ENCODE peak calls at places on chromosomes 5 and 9, in seven cellular contexts. One of them, this sample, is unnamed.

GRCh38 chr9:119902611-119903010 is 533.4 kb upstream of the BRINP1 start:
- DNase-seq in colonic mucosa: no peak
- DNase-seq in progenitor cell of endocrine pancreas: no peak
- DNase-seq in fibroblast of lung: no peak
- DNase-seq in brain microvascular endothelial cell: no peak
- DNase-seq in fibroblast of mammary gland: no peak
- DNase-seq in psoas muscle: no peak
- DNase-seq in this sample: no peak

GRCh38 chr9:134177624-134178393 is 13.4 kb upstream of the RNU6ATAC start:
- DNase-seq in brain microvascular endothelial cell: no peak
- DNase-seq in psoas muscle: peak
- DNase-seq in fibroblast of lung: no peak
- DNase-seq in progenitor cell of endocrine pancreas: no peak
- DNase-seq in fibroblast of mammary gland: no peak
- DNase-seq in colonic mucosa: no peak
- DNase-seq in this sample: no peak

GRCh38 chr5:157259699-157260098 is 6.2 kb upstream of the CYFIP2 start:
- DNase-seq in psoas muscle: no peak
- DNase-seq in colonic mucosa: no peak
- DNase-seq in fibroblast of mammary gland: no peak
- DNase-seq in fibroblast of lung: no peak
- DNase-seq in progenitor cell of endocrine pancreas: no peak
- DNase-seq in brain microvascular endothelial cell: no peak
- DNase-seq in this sample: no peak

GRCh38 chr9:135478858-135479468 is 619 bp upstream of the PPP1R26 start:
- DNase-seq in progenitor cell of endocrine pancreas: peak
- DNase-seq in psoas muscle: no peak
- DNase-seq in fibroblast of lung: no peak
- DNase-seq in fibroblast of mammary gland: peak
- DNase-seq in colonic mucosa: peak
- DNase-seq in brain microvascular endothelial cell: no peak
- DNase-seq in this sample: no peak

GRCh38 chr9:96852676-96853075 is 1.6 kb downstream of the ZNF782 start:
- DNase-seq in psoas muscle: no peak
- DNase-seq in fibroblast of mammary gland: no peak
- DNase-seq in fibroblast of lung: peak
- DNase-seq in colonic mucosa: no peak
- DNase-seq in progenitor cell of endocrine pancreas: no peak
- DNase-seq in brain microvascular endothelial cell: no peak
- DNase-seq in this sample: no peak

GRCh38 chr5:102048940-102049339 is 247.1 kb downstream of the SLCO4C1 start:
- DNase-seq in psoas muscle: no peak
- DNase-seq in fibroblast of mammary gland: no peak
- DNase-seq in brain microvascular endothelial cell: no peak
- DNase-seq in colonic mucosa: no peak
- DNase-seq in progenitor cell of endocrine pancreas: no peak
- DNase-seq in fibroblast of lung: no peak
- DNase-seq in this sample: no peak

GRCh38 chr5:75260708-75261107 is 24.0 kb upstream of the ANKRD31 start:
- DNase-seq in colonic mucosa: peak
- DNase-seq in fibroblast of mammary gland: no peak
- DNase-seq in psoas muscle: no peak
- DNase-seq in progenitor cell of endocrine pancreas: no peak
- DNase-seq in fibroblast of lung: no peak
- DNase-seq in brain microvascular endothelial cell: no peak
- DNase-seq in this sample: no peak

GRCh38 chr9:113620377-113621161 is 157.0 kb downstream of the RGS3 start:
- DNase-seq in progenitor cell of endocrine pancreas: peak
- DNase-seq in fibroblast of lung: peak
- DNase-seq in psoas muscle: peak
- DNase-seq in colonic mucosa: peak
- DNase-seq in fibroblast of mammary gland: peak
- DNase-seq in brain microvascular endothelial cell: peak
- DNase-seq in this sample: peak

GRCh38 chr5:113204525-113205161 is 228.0 kb downstream of the DCP2 start:
- DNase-seq in progenitor cell of endocrine pancreas: no peak
- DNase-seq in fibroblast of mammary gland: peak
- DNase-seq in brain microvascular endothelial cell: peak
- DNase-seq in fibroblast of lung: peak
- DNase-seq in colonic mucosa: peak
- DNase-seq in psoas muscle: peak
- DNase-seq in this sample: no peak

GRCh38 chr9:34771023-34771422 is 61.1 kb upstream of the CCL21 start:
- DNase-seq in fibroblast of mammary gland: peak
- DNase-seq in colonic mucosa: no peak
- DNase-seq in psoas muscle: no peak
- DNase-seq in progenitor cell of endocrine pancreas: no peak
- DNase-seq in brain microvascular endothelial cell: no peak
- DNase-seq in fibroblast of lung: no peak
- DNase-seq in this sample: peak
- TF ChIP-seq CTCF in fibroblast of mammary gland: no peak
- TF ChIP-seq CTCF in colonic mucosa: no peak
- TF ChIP-seq CTCF in psoas muscle: no peak
- TF ChIP-seq CTCF in progenitor cell of endocrine pancreas: no peak
- TF ChIP-seq CTCF in brain microvascular endothelial cell: no peak
- TF ChIP-seq CTCF in fibroblast of lung: no peak
- TF ChIP-seq CTCF in this sample: no peak

DNA sequence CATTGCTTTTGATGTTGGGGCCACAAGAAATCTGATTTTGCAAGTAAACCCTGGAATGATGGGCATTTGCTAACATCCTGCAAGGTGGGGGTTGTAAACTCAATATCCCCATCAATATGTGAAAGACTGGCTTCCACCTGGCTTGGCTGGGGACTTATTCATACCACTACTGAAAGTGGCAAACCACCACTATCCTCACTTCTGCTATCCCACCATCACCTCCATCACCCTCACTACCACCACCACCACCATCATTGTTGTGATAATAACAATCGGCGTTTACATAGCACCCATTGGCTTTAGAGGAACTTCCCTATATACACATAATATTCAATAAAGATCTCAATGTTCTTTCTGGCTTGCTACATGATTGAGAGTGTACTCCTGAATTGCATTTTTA is 224.7 kb upstream of the DAP start:
- DNase-seq in fibroblast of lung: no peak
- DNase-seq in fibroblast of mammary gland: no peak
- DNase-seq in progenitor cell of endocrine pancreas: no peak
- DNase-seq in brain microvascular endothelial cell: no peak
- DNase-seq in colonic mucosa: no peak
- DNase-seq in psoas muscle: no peak
- DNase-seq in this sample: no peak
- TF ChIP-seq CTCF in fibroblast of lung: no peak
- TF ChIP-seq CTCF in fibroblast of mammary gland: no peak
- TF ChIP-seq CTCF in progenitor cell of endocrine pancreas: no peak
- TF ChIP-seq CTCF in brain microvascular endothelial cell: no peak
- TF ChIP-seq CTCF in colonic mucosa: no peak
- TF ChIP-seq CTCF in psoas muscle: no peak
- TF ChIP-seq CTCF in this sample: no peak

GRCh38 chr9:72695365-72695764 is 174.0 kb downstream of the TMC1 start:
- DNase-seq in fibroblast of mammary gland: no peak
- DNase-seq in psoas muscle: no peak
- DNase-seq in colonic mucosa: no peak
- DNase-seq in brain microvascular endothelial cell: no peak
- DNase-seq in progenitor cell of endocrine pancreas: no peak
- DNase-seq in fibroblast of lung: no peak
- DNase-seq in this sample: no peak
- TF ChIP-seq CTCF in fibroblast of mammary gland: no peak
- TF ChIP-seq CTCF in psoas muscle: no peak
- TF ChIP-seq CTCF in colonic mucosa: no peak
- TF ChIP-seq CTCF in brain microvascular endothelial cell: no peak
- TF ChIP-seq CTCF in progenitor cell of endocrine pancreas: no peak
- TF ChIP-seq CTCF in fibroblast of lung: no peak
- TF ChIP-seq CTCF in this sample: no peak

GRCh38 chr5:106154280-106154716 is 1516.4 kb downstream of the EFNA5 start:
- DNase-seq in colonic mucosa: no peak
- DNase-seq in brain microvascular endothelial cell: no peak
- DNase-seq in progenitor cell of endocrine pancreas: peak
- DNase-seq in fibroblast of mammary gland: no peak
- DNase-seq in psoas muscle: no peak
- DNase-seq in fibroblast of lung: no peak
- DNase-seq in this sample: no peak
- TF ChIP-seq CTCF in colonic mucosa: no peak
- TF ChIP-seq CTCF in brain microvascular endothelial cell: no peak
- TF ChIP-seq CTCF in progenitor cell of endocrine pancreas: no peak
- TF ChIP-seq CTCF in fibroblast of mammary gland: no peak
- TF ChIP-seq CTCF in psoas muscle: no peak
- TF ChIP-seq CTCF in fibroblast of lung: no peak
- TF ChIP-seq CTCF in this sample: no peak

GRCh38 chr5:179267071-179267670 is 78.1 kb downstream of the ADAMTS2 start:
- DNase-seq in brain microvascular endothelial cell: no peak
- DNase-seq in progenitor cell of endocrine pancreas: no peak
- DNase-seq in colonic mucosa: no peak
- DNase-seq in psoas muscle: peak
- DNase-seq in fibroblast of mammary gland: peak
- DNase-seq in fibroblast of lung: no peak
- DNase-seq in this sample: no peak
- TF ChIP-seq CTCF in brain microvascular endothelial cell: peak
- TF ChIP-seq CTCF in progenitor cell of endocrine pancreas: no peak
- TF ChIP-seq CTCF in colonic mucosa: no peak
- TF ChIP-seq CTCF in psoas muscle: no peak
- TF ChIP-seq CTCF in fibroblast of mammary gland: no peak
- TF ChIP-seq CTCF in fibroblast of lung: no peak
- TF ChIP-seq CTCF in this sample: peak

GRCh38 chr9:69200071-69200470 is 26.0 kb downstream of the TJP2 start:
- DNase-seq in colonic mucosa: no peak
- DNase-seq in fibroblast of lung: peak
- DNase-seq in brain microvascular endothelial cell: no peak
- DNase-seq in psoas muscle: no peak
- DNase-seq in progenitor cell of endocrine pancreas: no peak
- DNase-seq in fibroblast of mammary gland: peak
- DNase-seq in this sample: no peak
- TF ChIP-seq CTCF in colonic mucosa: no peak
- TF ChIP-seq CTCF in fibroblast of lung: no peak
- TF ChIP-seq CTCF in brain microvascular endothelial cell: peak
- TF ChIP-seq CTCF in psoas muscle: no peak
- TF ChIP-seq CTCF in progenitor cell of endocrine pancreas: no peak
- TF ChIP-seq CTCF in fibroblast of mammary gland: no peak
- TF ChIP-seq CTCF in this sample: no peak

GRCh38 chr9:72855890-72856523 is 96.8 kb downstream of the ALDH1A1 start:
- DNase-seq in colonic mucosa: no peak
- DNase-seq in brain microvascular endothelial cell: no peak
- DNase-seq in progenitor cell of endocrine pancreas: no peak
- DNase-seq in fibroblast of lung: no peak
- DNase-seq in psoas muscle: no peak
- DNase-seq in fibroblast of mammary gland: no peak
- DNase-seq in this sample: no peak

GRCh38 chr9:72857632-72858011 is 95.2 kb downstream of the ALDH1A1 start:
- DNase-seq in progenitor cell of endocrine pancreas: no peak
- DNase-seq in brain microvascular endothelial cell: no peak
- DNase-seq in fibroblast of lung: no peak
- DNase-seq in fibroblast of mammary gland: no peak
- DNase-seq in colonic mucosa: no peak
- DNase-seq in psoas muscle: no peak
- DNase-seq in this sample: no peak

GRCh38 chr9:72858089-72858912 is 94.6 kb downstream of the ALDH1A1 start:
- DNase-seq in brain microvascular endothelial cell: peak
- DNase-seq in fibroblast of lung: peak
- DNase-seq in colonic mucosa: no peak
- DNase-seq in progenitor cell of endocrine pancreas: no peak
- DNase-seq in fibroblast of mammary gland: peak
- DNase-seq in psoas muscle: peak
- DNase-seq in this sample: peak

GRCh38 chr9:72855321-72855720 is 97.5 kb downstream of the ALDH1A1 start:
- DNase-seq in brain microvascular endothelial cell: no peak
- DNase-seq in colonic mucosa: no peak
- DNase-seq in progenitor cell of endocrine pancreas: no peak
- DNase-seq in psoas muscle: no peak
- DNase-seq in fibroblast of mammary gland: no peak
- DNase-seq in fibroblast of lung: no peak
- DNase-seq in this sample: no peak

DNA sequence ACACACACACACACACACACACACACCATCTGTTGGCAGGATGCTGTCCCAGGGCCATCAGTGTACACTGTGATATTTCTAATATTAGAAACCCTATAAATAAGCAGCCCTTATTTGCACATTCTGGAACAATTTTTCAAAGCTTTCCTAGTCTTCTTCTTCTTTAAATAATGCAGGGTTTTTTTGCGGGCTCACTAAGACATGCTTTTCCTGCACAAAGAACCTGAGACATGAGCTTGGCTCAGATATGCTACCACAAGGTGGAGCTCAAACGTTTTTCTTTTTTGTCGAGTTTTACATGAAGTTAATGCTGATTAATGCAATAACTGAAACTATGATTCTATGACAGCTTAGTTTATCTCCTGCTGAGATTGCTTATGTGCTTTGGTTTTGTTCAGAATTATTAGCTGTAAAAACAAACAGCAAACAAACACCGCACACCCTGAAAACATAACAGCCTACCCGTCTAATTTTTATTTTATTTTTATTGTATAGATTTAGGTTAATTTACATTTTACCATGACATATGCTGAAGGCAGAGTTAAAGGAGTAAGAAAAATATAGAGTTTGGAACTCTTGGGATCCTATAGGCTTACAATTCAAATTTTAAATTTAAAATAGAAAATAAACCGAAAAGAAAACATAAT is 95.7 kb downstream of the ALDH1A1 start:
- DNase-seq in colonic mucosa: peak
- DNase-seq in progenitor cell of endocrine pancreas: no peak
- DNase-seq in psoas muscle: no peak
- DNase-seq in brain microvascular endothelial cell: peak
- DNase-seq in fibroblast of mammary gland: peak
- DNase-seq in fibroblast of lung: peak
- DNase-seq in this sample: peak
- TF ChIP-seq CTCF in colonic mucosa: peak
- TF ChIP-seq CTCF in progenitor cell of endocrine pancreas: peak
- TF ChIP-seq CTCF in psoas muscle: peak
- TF ChIP-seq CTCF in brain microvascular endothelial cell: peak
- TF ChIP-seq CTCF in fibroblast of mammary gland: peak
- TF ChIP-seq CTCF in fibroblast of lung: peak
- TF ChIP-seq CTCF in this sample: peak

This sample was measured in HFFc6.